ENCODE peak calls at places on chromosomes 3 and 15, in four cellular contexts. V is stimulated activated CD4-positive, alpha-beta T cell treated with anti-CD3 and anti-CD28 coated beads, Interleukin-15, amount 100 ng/mL, for 1 hour; R is iris pigment epithelial cell; J is hippocampal formation. P is an unnamed sample.

GRCh38 chr15:27672537-27672936 is 426.6 kb downstream of the OCA2 start:
- DNase-seq in V (no peak), R (no peak), J (no peak), P (no peak)

GRCh38 chr15:70501849-70502248 is 261.5 kb downstream of the UACA start:
- DNase-seq in V (no peak), R (no peak), J (no peak), P (no peak)

GRCh38 chr3:70308760-70309159 is 3.7 kb downstream of the MDFIC2 start:
- DNase-seq in V (no peak), R (peak), J (no peak), P (peak)

GRCh38 chr15:58425834-58426233 is 6.0 kb upstream of the LIPC start:
- DNase-seq in V (no peak), R (no peak), J (no peak), P (no peak)

GRCh38 chr3:56683122-56683817 is at the start of gene TASOR:
- DNase-seq in V (peak), R (peak), J (peak), P (peak)

GRCh38 chr15:65332662-65333440 is 28.4 kb downstream of the RNU5B-1 start:
- DNase-seq in V (no peak), R (no peak), J (no peak), P (no peak)

GRCh38 chr3:71111784-71112440 is 471.6 kb downstream of the FOXP1 start:
- DNase-seq in V (no peak), R (peak), J (no peak), P (peak)

GRCh38 chr15:62083168-62084154 is 16.7 kb downstream of the C2CD4A start:
- DNase-seq in V (no peak), R (no peak), J (no peak), P (no peak)

GRCh38 chr3:186691676-186692075 is 25.5 kb upstream of the KNG1 start:
- DNase-seq in V (no peak), R (no peak), J (no peak), P (no peak)

GRCh38 chr15:69338535-69339213 is 40.0 kb downstream of the PAQR5 start:
- DNase-seq in V (no peak), R (peak), J (no peak), P (no peak)

GRCh38 chr3:123476967-123477750 is 28.3 kb upstream of the ADCY5 start:
- DNase-seq in V (no peak), R (no peak), J (no peak), P (no peak)

GRCh38 chr3:31132132-31132769 is 237.8 kb upstream of the GADL1 start:
- DNase-seq in V (no peak), R (peak), J (no peak), P (peak)

GRCh38 chr3:56884387-56884786 is 82.6 kb upstream of the ARHGEF3 start:
- DNase-seq in V (no peak), R (no peak), J (no peak), P (no peak)

GRCh38 chr3:102224171-102224570 is 210.6 kb upstream of the ZPLD1 start:
- DNase-seq in V (no peak), R (peak), J (peak), P (peak)

GRCh38 chr3:52333869-52334557 is 17.9 kb downstream of the DNAH1 start:
- DNase-seq in V (no peak), R (no peak), J (no peak), P (no peak)

GRCh38 chr3:46549408-46549904 is 16.6 kb downstream of the LRRC2 start:
- DNase-seq in V (no peak), R (no peak), J (no peak), P (no peak)

GRCh38 chr15:83206387-83206970 is 1.1 kb downstream of the HDGFL3 start:
- DNase-seq in V (no peak), R (peak), J (no peak), P (no peak)

GRCh38 chr15:58590901-58591300 is 158.6 kb downstream of the ADAM10 start:
- DNase-seq in V (no peak), R (peak), J (no peak), P (no peak)

GRCh38 chr3:108818404-108818803 is 4.2 kb upstream of the TRAT1 start:
- DNase-seq in V (peak), R (peak), J (no peak), P (no peak)